ENCODE peak calls at places on chromosomes 12 and 14, in six cellular contexts. N, M, V, E, X and J are unnamed samples.

GRCh38 chr14:75982724-75983358 is 1.0 kb upstream of the TGFB3 start:
- DNase-seq in X (no peak), N (no peak), V (no peak), E (no peak), M (no peak), J (peak; percentile 9)

GRCh38 chr12:65860584-65860983 is 36.3 kb downstream of the HMGA2 start:
- DNase-seq in E (no peak), X (no peak), N (no peak), M (no peak), V (no peak), J (no peak)

GRCh38 chr12:25249951-25250738 is 584 bp downstream of the KRAS start:
- DNase-seq in V (peak; percentile 33), X (peak; percentile 76), E (no peak), M (no peak), N (peak; percentile 58), J (no peak)

GRCh38 chr14:61120576-61120975 is 139.5 kb downstream of the SLC38A6 start:
- DNase-seq in N (no peak), V (no peak), X (no peak), M (no peak), E (no peak), J (no peak)

GRCh38 chr14:69612014-69612758 is 790 bp downstream of the SUSD6 start:
- DNase-seq in E (no peak), V (no peak), M (no peak), X (peak; percentile 71), N (peak; percentile 80), J (no peak)

GRCh38 chr12:79406993-79407392 is 283.8 kb downstream of the PAWR start:
- DNase-seq in V (no peak), E (no peak), M (no peak), X (no peak), N (no peak), J (no peak)

GRCh38 chr14:65224799-65225198 is 122.5 kb upstream of the MAX start:
- DNase-seq in N (no peak), M (no peak), E (no peak), X (no peak), V (no peak), J (no peak)

GRCh38 chr14:98133806-98134205 is 1138.2 kb downstream of the BCL11B start:
- DNase-seq in X (no peak), N (no peak), E (no peak), V (no peak), M (no peak), J (no peak)

GRCh38 chr12:26121841-26122680 is 2.8 kb downstream of the BHLHE41 start:
- DNase-seq in E (no peak), N (peak; percentile 74), M (no peak), V (peak; percentile 9), X (peak; percentile 59), J (no peak)

GRCh38 chr14:58826845-58827686 is 189.3 kb downstream of the DACT1 start:
- DNase-seq in N (no peak), E (no peak), M (no peak), X (no peak), V (no peak), J (no peak)

GRCh38 chr14:21748869-21749303 is 75.3 kb upstream of the OR4E1 start:
- DNase-seq in E (peak; percentile 29), N (peak; percentile 78), V (peak; percentile 20), X (no peak), M (no peak), J (no peak)

GRCh38 chr12:104243971-104244370 is 28.4 kb downstream of the TXNRD1 start:
- DNase-seq in E (no peak), M (no peak), V (no peak), N (no peak), X (no peak), J (no peak)

GRCh38 chr14:91138511-91139359 is 24.9 kb downstream of the DGLUCY start:
- DNase-seq in N (peak; percentile 31), E (no peak), V (no peak), X (peak; percentile 78), M (no peak), J (no peak)

GRCh38 chr14:51024377-51024776 is 70.5 kb downstream of the TRIM9 start:
- DNase-seq in X (no peak), M (no peak), N (no peak), E (no peak), V (no peak), J (no peak)

GRCh38 chr12:43241971-43242370 is 310.0 kb downstream of the ADAMTS20 start:
- DNase-seq in E (no peak), M (no peak), N (no peak), X (no peak), V (no peak), J (no peak)

GRCh38 chr14:78758333-78758732 is 588.2 kb downstream of the NRXN3 start:
- DNase-seq in X (no peak), E (no peak), N (peak; percentile 59), V (no peak), M (no peak), J (no peak)

GRCh38 chr14:61627612-61628011 is 67.7 kb upstream of the HIF1A start:
- DNase-seq in N (no peak), M (no peak), E (no peak), V (no peak), X (no peak), J (no peak)

GRCh38 chr14:95555053-95555452 is 20.2 kb downstream of the GLRX5 start:
- DNase-seq in M (no peak), N (no peak), X (no peak), V (no peak), E (no peak), J (no peak)

GRCh38 chr12:106445981-106446380 is 88.4 kb downstream of the POLR3B start:
- DNase-seq in M (no peak), X (no peak), V (no peak), E (no peak), N (peak; percentile 58), J (no peak)

GRCh38 chr12:78086553-78087362 is 256.1 kb downstream of the NAV3 start:
- DNase-seq in E (no peak), X (no peak), N (no peak), M (no peak), V (no peak), J (no peak)

GRCh38 chr12:93707836-93708235 is 30.7 kb downstream of the CRADD start:
- DNase-seq in N (no peak), M (no peak), E (no peak), V (no peak), X (no peak), J (no peak)

GRCh38 chr14:62234849-62235248 is 472.6 kb downstream of the SNAPC1 start:
- DNase-seq in N (no peak), E (no peak), V (no peak), X (no peak), M (no peak), J (no peak)

GRCh38 chr14:97155320-97155719 is 358.1 kb downstream of the VRK1 start:
- DNase-seq in V (no peak), X (no peak), E (no peak), M (no peak), N (no peak), J (no peak)

GRCh38 chr12:83092101-83092500 is 405.4 kb downstream of the TMTC2 start:
- DNase-seq in E (no peak), X (no peak), V (no peak), M (no peak), N (peak; percentile 63), J (no peak)

GRCh38 chr14:100677925-100678765 is 48.5 kb upstream of the DLK1 start:
- DNase-seq in M (no peak), X (no peak), N (peak; percentile 70), V (no peak), E (no peak), J (no peak)

GRCh38 chr14:20934148-20934762 is 21.0 kb upstream of the RNASE2 start:
- DNase-seq in V (peak; percentile 3), X (peak; percentile 62), N (peak; percentile 83), E (no peak), M (no peak), J (no peak)